ENCODE peak calls at places on chromosomes 6 and 20, in four cellular contexts. B, G, Q and P are unnamed samples.

GRCh38 chr20:20553534-20553933 is 158.9 kb downstream of the RALGAPA2 start:
- DNase-seq in G (no peak), B (no peak), Q (no peak), P (no peak)

GRCh38 chr6:22056398-22056797 is 240.4 kb downstream of the PRL start:
- DNase-seq in G (no peak), B (no peak), Q (no peak), P (no peak)

GRCh38 chr6:142416179-142416578 is 114.4 kb downstream of the ADGRG6 start:
- DNase-seq in Q (no peak), G (no peak), B (peak; percentile 90), P (no peak)

GRCh38 chr6:124393536-124393935 is 568.7 kb upstream of the RNF217 start:
- DNase-seq in G (no peak), B (no peak), Q (no peak), P (no peak)

GRCh38 chr6:135191508-135192255 is 10.6 kb downstream of the MYB start:
- DNase-seq in Q (no peak), G (no peak), B (no peak), P (no peak)

GRCh38 chr6:151514000-151514730 is 20.3 kb downstream of the CCDC170 start:
- DNase-seq in B (no peak), G (no peak), Q (no peak), P (no peak)

GRCh38 chr20:40471261-40471629 is 217.8 kb downstream of the MAFB start:
- DNase-seq in G (peak; percentile 82), Q (peak; percentile 21), B (no peak), P (no peak)

GRCh38 chr6:162772466-162772865 is 44.7 kb downstream of the PACRG start:
- DNase-seq in Q (no peak), B (no peak), G (no peak), P (no peak)

GRCh38 chr6:15090145-15090579 is 155.7 kb upstream of the JARID2 start:
- DNase-seq in B (no peak), G (no peak), Q (no peak), P (no peak)

GRCh38 chr20:40279390-40279789 is 409.6 kb downstream of the MAFB start:
- DNase-seq in Q (no peak), G (peak; percentile 58), B (peak; percentile 15), P (no peak)

GRCh38 chr6:146357578-146358340 is 185.9 kb upstream of the RAB32 start:
- DNase-seq in G (no peak), B (no peak), Q (no peak), P (no peak)

GRCh38 chr6:41935190-41935569 is 6.4 kb downstream of the CCND3 start:
- DNase-seq in G (no peak), B (no peak), Q (no peak), P (no peak)

GRCh38 chr6:129753422-129753821 is 43.4 kb upstream of the ARHGAP18 start:
- DNase-seq in B (no peak), Q (no peak), G (no peak), P (no peak)

GRCh38 chr6:10415593-10416480 is 963 bp upstream of the TFAP2A start:
- DNase-seq in G (no peak), B (no peak), Q (peak; percentile 19), P (no peak)

GRCh38 chr6:10417681-10418104 is 2.8 kb upstream of the TFAP2A start:
- DNase-seq in Q (no peak), G (peak; percentile 83), B (no peak), P (no peak)

GRCh38 chr6:10418361-10418861 is 3.5 kb upstream of the TFAP2A start:
- DNase-seq in Q (no peak), G (peak; percentile 66), B (no peak), P (no peak)

GRCh38 chr6:10416516-10416862 is 1.6 kb upstream of the TFAP2A start:
- DNase-seq in B (no peak), G (no peak), Q (no peak), P (no peak)

GRCh38 chr6:10416863-10417641 is 2.2 kb upstream of the TFAP2A start:
- DNase-seq in Q (no peak), B (no peak), G (peak; percentile 96), P (no peak)
- H3K4me3 ChIP-seq in Q (no peak overlapping the region), B (no peak overlapping the region), G (peak overlapping the region; percentile 40), P (peak overlapping the region; percentile 3)

GRCh38 chr6:165737396-165737795 is 74.4 kb upstream of the PDE10A start:
- DNase-seq in B (no peak), G (no peak), Q (no peak), P (no peak)

GRCh38 chr6:165729307-165729936 is 66.4 kb upstream of the PDE10A start:
- DNase-seq in G (peak; percentile 83), Q (peak; percentile 16), B (no peak), P (no peak)

GRCh38 chr6:165735065-165735464 is 72.0 kb upstream of the PDE10A start:
- DNase-seq in B (no peak), G (no peak), Q (no peak), P (no peak)

GRCh38 chr6:165733487-165733791 is 70.4 kb upstream of the PDE10A start:
- DNase-seq in B (no peak), G (no peak), Q (no peak), P (no peak)

DNA sequence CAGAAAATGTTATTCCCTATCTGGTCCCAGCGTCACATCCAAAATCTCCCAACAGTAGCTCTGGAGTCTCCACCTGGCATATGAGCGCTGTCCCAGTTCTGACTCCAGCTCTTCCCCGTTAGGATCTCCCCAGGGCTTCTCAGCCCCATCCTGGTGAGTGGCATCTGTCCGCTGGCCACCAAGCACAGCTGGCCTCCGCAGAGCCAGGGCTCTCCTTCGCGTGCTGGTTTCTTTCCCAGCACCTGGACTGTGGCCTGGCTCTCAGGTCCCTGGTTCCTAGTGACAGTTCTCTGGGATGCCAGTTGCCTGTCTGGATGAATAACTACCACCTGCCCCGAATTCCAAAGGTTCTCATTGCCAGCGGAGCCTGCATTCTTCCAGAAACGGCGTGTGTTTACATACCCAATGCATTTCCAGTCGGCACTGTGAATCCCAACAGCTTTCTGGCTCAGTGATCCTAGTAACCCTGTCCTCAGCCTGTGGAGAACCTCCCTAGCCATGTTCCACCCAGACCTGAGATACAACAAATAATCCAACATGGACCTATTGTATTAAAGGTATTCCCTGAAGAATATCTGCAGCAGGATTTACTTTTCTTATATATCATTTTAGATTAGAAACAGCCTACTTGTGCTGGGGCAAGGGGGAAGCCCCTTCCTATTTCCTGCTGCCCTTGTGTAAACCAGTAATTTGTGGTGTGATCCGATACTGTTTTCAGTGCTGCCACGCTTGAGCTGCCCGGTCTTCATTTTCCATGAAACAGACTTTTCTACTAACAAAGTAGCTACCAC is 69.8 kb upstream of the PDE10A start:
- DNase-seq in B (no peak), Q (no peak), G (no peak), P (no peak)
- H3K27ac ChIP-seq in B (no peak overlapping the region), Q (no peak overlapping the region), G (no peak overlapping the region), P (no peak overlapping the region)

GRCh38 chr6:11230158-11231107 is 2.0 kb downstream of the NEDD9 start:
- DNase-seq in Q (peak; percentile 68), G (no peak), B (no peak), P (no peak)

GRCh38 chr6:11232968-11233626 is 629 bp upstream of the NEDD9 start:
- DNase-seq in Q (no peak), B (no peak), G (peak; percentile 70), P (no peak)

GRCh38 chr6:11232177-11232967 is at the start of gene NEDD9:
- DNase-seq in B (peak; percentile 89), Q (peak; percentile 99), G (peak; percentile 99), P (peak; percentile 99)

GRCh38 chr6:11231108-11231463 is 1.4 kb downstream of the NEDD9 start:
- DNase-seq in Q (no peak), B (no peak), G (no peak), P (no peak)

GRCh38 chr6:11231564-11232176 is 798 bp downstream of the NEDD9 start:
- DNase-seq in B (no peak), G (no peak), Q (peak; percentile 52), P (no peak)
- H3K4me3 ChIP-seq in B (peak overlapping the region; percentile 89), G (peak overlapping the region; percentile 92), Q (peak overlapping the region; percentile 71), P (peak overlapping the region; percentile 77)

GRCh38 chr6:7851780-7852179 is 58.8 kb downstream of the TXNDC5 start:
- DNase-seq in B (no peak), G (no peak), Q (no peak), P (no peak)

GRCh38 chr6:7848229-7848628 is 62.4 kb downstream of the TXNDC5 start:
- DNase-seq in G (no peak), B (no peak), Q (no peak), P (no peak)

GRCh38 chr6:7841781-7842468 is 68.7 kb downstream of the TXNDC5 start:
- DNase-seq in B (no peak), G (no peak), Q (no peak), P (no peak)

GRCh38 chr6:7846971-7847818 is 63.4 kb downstream of the TXNDC5 start:
- DNase-seq in B (peak; percentile 18), G (no peak), Q (no peak), P (no peak)
- H3K27ac ChIP-seq in B (peak overlapping the region; percentile 75), G (no peak overlapping the region), Q (no peak overlapping the region), P (no peak overlapping the region)

DNA sequence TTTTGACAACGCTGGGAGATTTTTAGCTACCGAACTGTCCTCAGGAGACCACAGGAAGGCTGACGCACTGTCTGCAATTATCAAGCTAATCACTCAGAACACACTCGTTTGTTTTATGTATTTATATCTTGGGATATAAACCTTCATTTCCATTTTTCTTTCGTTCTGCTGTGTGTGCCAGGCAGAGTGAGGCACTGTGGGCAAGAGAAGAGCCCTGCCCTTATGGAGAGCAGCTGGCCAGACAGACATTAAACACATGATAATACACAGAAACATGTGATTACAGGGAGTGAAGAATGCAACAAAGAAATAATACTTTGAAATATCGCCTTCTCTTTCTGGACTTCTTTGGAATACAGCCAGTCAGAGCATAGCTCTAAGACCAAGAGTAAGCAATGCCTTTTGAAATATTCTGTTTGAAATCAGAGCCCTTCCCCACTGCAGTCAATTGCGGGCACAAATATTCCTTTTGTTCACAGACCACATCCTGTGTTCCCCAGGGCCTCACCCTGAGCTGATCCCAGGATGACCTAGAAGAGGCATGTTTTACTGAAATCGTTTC is 96.8 kb downstream of the ANKRD60 start:
- DNase-seq in B (no peak), G (no peak), Q (no peak), P (no peak)
- H3K4me3 ChIP-seq in B (no peak overlapping the region), G (no peak overlapping the region), Q (no peak overlapping the region), P (peak overlapping the region; percentile 13)

GRCh38 chr6:32845381-32845884 is 1.6 kb upstream of the PSMB8 start:
- DNase-seq in B (no peak), G (no peak), Q (no peak), P (no peak)
- H3K27ac ChIP-seq in B (no peak overlapping the region), G (no peak overlapping the region), Q (peak overlapping the region; percentile 96), P (peak overlapping the region; percentile 94)